ENCODE peak calls at places on chromosomes 6 and 20, in six cellular contexts. R is heart right ventricle, N is A549, U is H1, V is endothelial cell of umbilical vein, S is cardiac muscle cell. J is an unnamed sample. For H3K4me1, the result is how much of the 10 kb centered on the place peaks cover.

GRCh38 chr6:165186441-165187205 is 122.8 kb downstream of the C6orf118 start:
- DNase-seq in V (no peak), N (no peak), R (no peak), S (no peak), U (no peak), J (no peak)

GRCh38 chr20:35750611-35751010 is 8.6 kb upstream of the RBM39 start:
- DNase-seq in S (no peak), V (no peak), U (no peak), N (no peak), R (no peak), J (no peak)

GRCh38 chr6:105474234-105474633 is 71.4 kb upstream of the PREP start:
- DNase-seq in U (no peak), R (no peak), N (no peak), S (no peak), V (no peak), J (peak)

GRCh38 chr20:33076662-33077398 is 2.6 kb upstream of the BPIFB4 start:
- DNase-seq in R (no peak), V (no peak), U (no peak), N (no peak), S (no peak), J (no peak)

GRCh38 chr6:21738180-21739094 is 144.9 kb downstream of the SOX4 start:
- DNase-seq in N (peak), V (no peak), U (no peak), S (no peak), R (no peak), J (peak)

GRCh38 chr20:24690408-24690807 is 221.0 kb downstream of the SYNDIG1 start:
- DNase-seq in U (no peak), N (no peak), V (no peak), R (no peak), S (no peak), J (no peak)

GRCh38 chr6:106381223-106381622 is 20.7 kb downstream of the CRYBG1 start:
- DNase-seq in N (no peak), S (no peak), V (no peak), R (no peak), U (no peak), J (no peak)

GRCh38 chr6:154887051-154887450 is 108.1 kb upstream of the TIAM2 start:
- DNase-seq in R (no peak), S (no peak), N (no peak), V (no peak), U (no peak), J (no peak)

GRCh38 chr6:102085257-102085656 is 691.7 kb downstream of the GRIK2 start:
- DNase-seq in U (no peak), N (no peak), V (no peak), R (no peak), S (no peak), J (no peak)

GRCh38 chr6:11198663-11199603 is 33.5 kb downstream of the NEDD9 start:
- DNase-seq in N (no peak), U (no peak), R (no peak), S (peak), V (no peak), J (no peak)

DNA sequence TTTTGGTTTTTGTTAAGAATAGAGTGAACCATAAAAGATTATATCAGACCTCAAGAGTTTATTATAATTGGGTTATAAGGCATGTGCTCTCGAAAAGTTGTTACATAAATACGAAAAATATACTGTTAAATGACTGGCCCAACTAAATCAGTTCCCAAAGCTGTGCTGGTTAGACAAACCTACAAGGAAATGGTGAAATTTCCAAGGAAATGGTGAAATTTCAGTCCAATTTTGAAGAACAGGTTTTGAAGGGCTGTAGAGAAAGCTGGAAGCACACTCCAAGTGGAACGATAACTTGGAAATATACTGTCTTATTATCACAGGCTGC is 409 bp upstream of the TRMT11 start:
- DNase-seq in S (no peak), N (no peak), V (no peak), U (no peak), R (no peak), J (no peak)
- H3K4me3 ChIP-seq in S (peak), N (peak), V (peak), U (peak), R (peak), J (peak)

DNA sequence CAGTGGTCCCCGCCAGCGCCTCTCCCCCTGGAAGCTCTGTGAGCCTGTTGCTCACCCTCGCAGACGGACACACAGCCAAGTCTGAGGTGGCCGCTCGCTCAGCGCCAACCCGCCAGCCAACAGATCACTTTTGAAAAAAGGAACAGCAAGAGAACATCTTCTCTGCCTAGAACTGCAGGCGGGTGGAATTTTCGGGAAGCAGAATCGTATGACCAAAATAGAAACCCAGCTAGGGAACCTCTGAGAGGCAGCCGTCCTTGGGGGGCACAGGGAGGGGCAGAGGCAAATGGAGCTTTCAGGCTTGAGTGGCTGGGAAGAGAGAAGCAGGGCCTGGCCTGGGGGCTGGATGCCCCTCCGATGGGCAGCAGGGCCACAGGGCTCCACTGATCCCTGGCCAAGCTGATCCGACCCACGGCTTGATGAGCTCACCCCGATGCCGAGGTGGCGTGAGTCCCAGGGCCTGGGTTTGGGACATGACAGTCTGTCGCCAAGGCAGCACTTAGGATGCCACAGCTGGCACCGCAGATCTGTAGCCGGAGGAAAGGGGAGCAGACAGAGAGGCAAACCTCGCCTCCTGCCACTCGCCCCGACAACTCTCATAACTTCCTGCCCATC is 9.8 kb downstream of the NFATC2 start:
- DNase-seq in U (no peak), S (no peak), R (peak), N (no peak), V (no peak), J (no peak)
- H3K4me1 ChIP-seq in U (under half), S (half or more), R (under half), N (under half), V (under half), J (under half)

DNA sequence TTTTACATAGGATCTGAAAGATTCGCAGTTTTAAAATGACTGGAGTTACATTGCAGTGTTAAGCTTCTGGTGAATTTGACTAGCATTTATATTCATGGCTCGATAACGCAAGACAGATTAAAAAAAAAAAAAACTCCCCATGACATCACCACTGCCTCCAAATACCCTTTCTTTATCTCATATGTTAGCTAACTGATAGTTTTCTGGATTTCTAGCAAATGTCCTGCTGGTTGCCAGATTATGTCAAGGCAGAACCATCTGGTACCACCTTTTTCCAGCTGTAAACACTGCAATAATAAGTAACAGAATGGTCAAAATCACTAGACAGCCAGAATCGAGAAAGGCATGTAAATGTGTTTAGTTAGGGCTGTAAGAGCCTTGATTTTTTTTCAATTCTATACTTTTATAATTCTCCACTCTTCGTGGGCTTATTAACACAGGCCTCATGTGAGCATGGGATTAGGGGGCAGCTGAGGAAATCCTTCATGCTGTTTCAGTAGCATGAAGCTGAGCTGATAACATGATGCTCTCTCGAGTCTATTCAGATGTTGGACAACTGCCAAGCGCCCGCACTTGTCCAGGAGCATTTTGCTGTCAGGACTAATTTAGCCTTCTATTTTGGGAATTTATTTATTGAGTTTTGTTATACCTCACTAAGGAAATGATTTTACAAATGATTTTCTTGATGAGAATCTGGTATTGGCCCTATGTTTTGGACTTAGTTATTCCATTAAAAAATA is 166.0 kb upstream of the SCGN start:
- DNase-seq in V (peak), R (peak), N (no peak), S (peak), U (no peak), J (peak)
- H3K4me3 ChIP-seq in V (no peak), R (no peak), N (no peak), S (no peak), U (no peak), J (no peak)

DNA sequence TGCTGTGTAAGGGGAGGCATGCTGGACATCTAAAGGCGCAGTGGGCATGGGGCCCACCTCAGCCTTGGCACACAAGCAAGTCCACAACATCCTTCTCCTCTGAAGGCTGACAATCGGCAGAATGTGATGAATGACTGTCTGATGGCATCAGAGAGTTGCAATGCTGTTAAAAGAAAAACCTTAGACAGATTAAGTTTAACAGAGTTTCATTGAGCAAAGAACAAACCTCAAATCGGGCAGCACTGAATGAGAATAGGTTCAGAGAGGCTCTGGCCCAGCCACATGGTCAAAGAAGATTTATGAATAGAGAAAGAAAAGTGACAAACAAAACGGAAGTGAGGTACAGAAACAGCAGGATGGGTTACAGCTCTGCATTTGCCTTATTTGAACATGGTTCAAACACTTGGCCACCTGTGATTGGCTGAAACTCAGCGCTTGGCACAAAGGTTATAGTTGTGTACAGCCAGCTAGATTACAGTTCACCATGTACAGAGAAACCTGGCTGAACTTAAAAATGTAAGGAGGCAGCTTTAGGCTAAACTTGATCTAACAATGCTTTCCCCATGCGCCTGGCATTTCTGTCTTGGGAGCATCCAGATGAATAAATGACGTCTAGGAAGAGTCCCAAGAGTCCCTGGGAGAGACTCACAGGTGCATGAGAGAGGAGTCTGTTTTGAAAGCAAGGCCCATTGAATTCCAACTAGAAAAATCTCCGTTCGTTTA is 98.3 kb upstream of the IYD start:
- DNase-seq in R (no peak), U (no peak), N (no peak), S (no peak), V (no peak), J (no peak)
- H3K4me1 ChIP-seq in R (under half), U (under half), N (under half), S (under half), V (under half), J (under half)

DNA sequence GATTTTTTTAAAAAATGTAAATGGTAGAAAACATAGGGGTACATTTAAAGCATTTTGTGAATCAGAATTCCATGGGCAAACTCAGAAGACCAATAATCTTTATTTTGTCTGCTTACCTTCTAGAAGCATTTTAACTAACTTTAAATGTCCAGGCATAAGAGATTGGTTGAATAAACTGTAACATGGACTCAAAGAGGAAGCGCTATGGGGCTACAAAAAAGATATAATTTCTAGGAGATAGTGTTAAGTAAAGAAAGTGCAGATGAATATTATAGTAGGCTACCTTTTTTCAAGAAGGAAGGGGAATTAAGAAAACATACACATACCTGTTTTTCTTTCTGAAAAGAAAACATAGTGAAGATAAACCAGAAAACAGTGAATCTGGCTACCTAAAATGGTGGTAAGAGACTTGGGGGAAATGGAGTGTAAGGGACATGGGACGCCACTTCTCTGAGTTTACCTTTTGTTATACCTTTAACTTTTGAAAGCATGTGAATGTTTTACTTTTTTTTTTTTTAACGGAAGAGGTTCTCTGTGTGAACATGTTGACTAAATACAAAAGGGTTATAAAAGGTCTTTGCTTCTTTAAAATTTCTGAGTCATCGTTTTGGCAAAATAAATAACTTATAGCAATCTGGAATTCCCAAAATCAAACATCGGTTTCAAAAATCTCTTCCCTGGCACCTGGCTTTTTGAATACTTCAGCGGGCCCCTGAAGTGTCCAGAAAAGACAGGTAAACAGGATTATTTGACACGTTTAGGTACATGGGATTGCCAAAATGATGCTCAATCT is 133.4 kb downstream of the OR2B2 start:
- DNase-seq in V (no peak), U (no peak), R (no peak), N (no peak), S (no peak), J (no peak)
- H3K4me3 ChIP-seq in V (no peak), U (no peak), R (no peak), N (no peak), S (no peak), J (no peak)

DNA sequence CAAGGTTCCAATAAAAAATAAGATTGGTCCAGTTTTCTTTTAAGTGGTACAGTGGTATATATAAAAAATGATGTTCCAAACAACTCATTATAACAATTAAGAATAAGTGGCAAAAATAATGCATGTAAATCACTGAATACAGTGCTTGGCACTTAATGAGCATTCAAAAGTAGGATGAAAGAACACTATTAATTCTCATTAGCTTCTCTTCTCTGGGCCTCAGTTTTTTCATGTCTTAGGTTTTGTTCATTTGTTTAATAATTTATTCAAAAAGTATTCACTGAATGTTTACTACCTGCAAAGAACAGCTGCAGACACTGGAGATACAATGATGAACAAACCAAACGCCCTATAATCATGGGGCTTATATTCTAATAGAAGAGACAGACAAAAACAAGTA is 21.1 kb downstream of the BCL2L1 start:
- DNase-seq in N (no peak), R (no peak), S (no peak), V (no peak), U (no peak), J (no peak)
- H3K4me1 ChIP-seq in N (half or more), R (under half), S (under half), V (under half), U (under half), J (under half)

DNA sequence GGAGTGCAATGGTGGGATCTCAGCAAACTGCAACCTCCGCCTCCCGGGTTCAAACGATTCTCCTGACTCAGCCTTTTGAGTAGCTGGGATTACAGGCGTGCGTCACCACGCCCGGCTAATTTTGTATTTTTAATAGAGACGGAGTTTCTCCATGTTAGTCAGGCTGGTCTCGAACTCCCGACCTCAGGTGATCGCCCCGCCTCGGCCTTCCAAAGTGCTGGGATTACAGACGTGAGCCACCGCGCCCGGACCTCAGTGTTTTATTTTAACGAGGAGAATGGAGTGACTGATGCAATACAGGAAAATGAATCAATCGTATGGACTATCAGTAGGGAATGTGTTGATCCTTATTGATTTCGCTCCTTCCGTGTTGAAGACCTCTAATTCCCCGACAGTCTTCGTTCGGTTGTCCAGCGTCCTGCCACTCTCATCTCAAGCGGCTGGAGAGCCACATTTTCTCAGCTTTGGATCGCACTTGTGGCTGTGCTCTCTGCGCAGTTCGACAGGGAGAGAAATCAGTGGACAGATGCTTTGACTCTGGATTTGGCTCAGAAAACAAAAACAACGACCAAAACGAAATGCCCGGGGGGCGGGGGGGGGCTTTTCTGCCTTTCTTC is 166.2 kb downstream of the TRIM27 start:
- DNase-seq in N (peak), V (no peak), S (no peak), U (peak), R (no peak), J (no peak)
- H3K4me3 ChIP-seq in N (peak), V (no peak), S (no peak), U (peak), R (no peak), J (no peak)